ENCODE peak calls at places on chromosomes 12 and 14, in five cellular contexts. One of them, this sample, is unnamed.

GRCh38 chr12:104494816-104495158 is 38.0 kb downstream of the CHST11 start:
- DNase-seq in SK-N-SH: no peak
- DNase-seq in A549: no peak
- DNase-seq in stomach: no peak
- DNase-seq in HepG2: no peak
- DNase-seq in this sample: no peak

GRCh38 chr14:60807247-60807646 is 72.7 kb downstream of the MNAT1 start:
- DNase-seq in SK-N-SH: no peak
- DNase-seq in stomach: no peak
- DNase-seq in A549: no peak
- DNase-seq in HepG2: no peak
- DNase-seq in this sample: no peak

GRCh38 chr14:84375235-84375634 is 1154.7 kb upstream of the FLRT2 start:
- DNase-seq in stomach: no peak
- DNase-seq in HepG2: no peak
- DNase-seq in A549: no peak
- DNase-seq in SK-N-SH: no peak
- DNase-seq in this sample: no peak

GRCh38 chr12:30613119-30613830 is 82.4 kb downstream of the IPO8 start:
- DNase-seq in stomach: no peak
- DNase-seq in HepG2: peak
- DNase-seq in SK-N-SH: no peak
- DNase-seq in A549: no peak
- DNase-seq in this sample: no peak

GRCh38 chr14:104306450-104307040 is 168.2 kb downstream of the KIF26A start:
- DNase-seq in stomach: no peak
- DNase-seq in SK-N-SH: no peak
- DNase-seq in HepG2: no peak
- DNase-seq in A549: no peak
- DNase-seq in this sample: no peak

GRCh38 chr14:96304956-96305355 is 48.9 kb downstream of the BDKRB1 start:
- DNase-seq in HepG2: no peak
- DNase-seq in A549: no peak
- DNase-seq in stomach: no peak
- DNase-seq in SK-N-SH: no peak
- DNase-seq in this sample: no peak

GRCh38 chr12:28780096-28780495 is 369.0 kb upstream of the FAR2 start:
- DNase-seq in SK-N-SH: no peak
- DNase-seq in HepG2: peak
- DNase-seq in stomach: no peak
- DNase-seq in A549: peak
- DNase-seq in this sample: no peak

GRCh38 chr14:92392726-92393125 is 69.8 kb downstream of the SLC24A4 start:
- DNase-seq in SK-N-SH: no peak
- DNase-seq in stomach: no peak
- DNase-seq in A549: no peak
- DNase-seq in HepG2: no peak
- DNase-seq in this sample: no peak

GRCh38 chr12:7282844-7283243 is 21.0 kb upstream of the ACSM4 start:
- DNase-seq in HepG2: no peak
- DNase-seq in SK-N-SH: no peak
- DNase-seq in A549: no peak
- DNase-seq in stomach: no peak
- DNase-seq in this sample: no peak

GRCh38 chr12:26319511-26319910 is 124.1 kb downstream of the SSPN start:
- DNase-seq in stomach: no peak
- DNase-seq in SK-N-SH: no peak
- DNase-seq in HepG2: peak
- DNase-seq in A549: no peak
- DNase-seq in this sample: no peak

GRCh38 chr14:66649515-66649914 is 141.6 kb downstream of the GPHN start:
- DNase-seq in HepG2: no peak
- DNase-seq in SK-N-SH: no peak
- DNase-seq in A549: no peak
- DNase-seq in stomach: no peak
- DNase-seq in this sample: no peak

GRCh38 chr12:39329015-39329414 is 113.9 kb downstream of the KIF21A start:
- DNase-seq in HepG2: no peak
- DNase-seq in SK-N-SH: no peak
- DNase-seq in A549: no peak
- DNase-seq in stomach: no peak
- DNase-seq in this sample: no peak

GRCh38 chr12:168201-168600 is 45.8 kb downstream of the SLC6A12 start:
- DNase-seq in A549: no peak
- DNase-seq in stomach: no peak
- DNase-seq in SK-N-SH: no peak
- DNase-seq in HepG2: no peak
- DNase-seq in this sample: no peak

GRCh38 chr14:35085441-35085840 is 36.3 kb downstream of the PPP2R3C start:
- DNase-seq in HepG2: no peak
- DNase-seq in stomach: no peak
- DNase-seq in A549: no peak
- DNase-seq in SK-N-SH: no peak
- DNase-seq in this sample: no peak

GRCh38 chr14:75275598-75275997 is 3.0 kb upstream of the FOS start:
- DNase-seq in SK-N-SH: no peak
- DNase-seq in HepG2: no peak
- DNase-seq in A549: no peak
- DNase-seq in stomach: no peak
- DNase-seq in this sample: no peak

GRCh38 chr12:71686658-71687025 is 760 bp downstream of the TMEM19 start:
- DNase-seq in A549: no peak
- DNase-seq in SK-N-SH: no peak
- DNase-seq in stomach: no peak
- DNase-seq in HepG2: no peak
- DNase-seq in this sample: no peak

GRCh38 chr12:74641694-74642093 is 104.1 kb downstream of the ATXN7L3B start:
- DNase-seq in HepG2: no peak
- DNase-seq in SK-N-SH: no peak
- DNase-seq in A549: no peak
- DNase-seq in stomach: no peak
- DNase-seq in this sample: no peak

GRCh38 chr12:45991289-45992249 is 1.2 kb upstream of the SCAF11 start:
- DNase-seq in HepG2: peak
- DNase-seq in SK-N-SH: peak
- DNase-seq in stomach: peak
- DNase-seq in A549: peak
- DNase-seq in this sample: peak

GRCh38 chr12:45988259-45988658 is 2.1 kb downstream of the SCAF11 start:
- DNase-seq in HepG2: no peak
- DNase-seq in A549: no peak
- DNase-seq in SK-N-SH: no peak
- DNase-seq in stomach: no peak
- DNase-seq in this sample: no peak

GRCh38 chr12:45989857-45990467 is 412 bp downstream of the SCAF11 start:
- DNase-seq in A549: no peak
- DNase-seq in stomach: peak
- DNase-seq in SK-N-SH: peak
- DNase-seq in HepG2: peak
- DNase-seq in this sample: peak

GRCh38 chr12:45989277-45989856 is 1.0 kb downstream of the SCAF11 start:
- DNase-seq in SK-N-SH: no peak
- DNase-seq in HepG2: no peak
- DNase-seq in A549: peak
- DNase-seq in stomach: peak
- DNase-seq in this sample: no peak

DNA sequence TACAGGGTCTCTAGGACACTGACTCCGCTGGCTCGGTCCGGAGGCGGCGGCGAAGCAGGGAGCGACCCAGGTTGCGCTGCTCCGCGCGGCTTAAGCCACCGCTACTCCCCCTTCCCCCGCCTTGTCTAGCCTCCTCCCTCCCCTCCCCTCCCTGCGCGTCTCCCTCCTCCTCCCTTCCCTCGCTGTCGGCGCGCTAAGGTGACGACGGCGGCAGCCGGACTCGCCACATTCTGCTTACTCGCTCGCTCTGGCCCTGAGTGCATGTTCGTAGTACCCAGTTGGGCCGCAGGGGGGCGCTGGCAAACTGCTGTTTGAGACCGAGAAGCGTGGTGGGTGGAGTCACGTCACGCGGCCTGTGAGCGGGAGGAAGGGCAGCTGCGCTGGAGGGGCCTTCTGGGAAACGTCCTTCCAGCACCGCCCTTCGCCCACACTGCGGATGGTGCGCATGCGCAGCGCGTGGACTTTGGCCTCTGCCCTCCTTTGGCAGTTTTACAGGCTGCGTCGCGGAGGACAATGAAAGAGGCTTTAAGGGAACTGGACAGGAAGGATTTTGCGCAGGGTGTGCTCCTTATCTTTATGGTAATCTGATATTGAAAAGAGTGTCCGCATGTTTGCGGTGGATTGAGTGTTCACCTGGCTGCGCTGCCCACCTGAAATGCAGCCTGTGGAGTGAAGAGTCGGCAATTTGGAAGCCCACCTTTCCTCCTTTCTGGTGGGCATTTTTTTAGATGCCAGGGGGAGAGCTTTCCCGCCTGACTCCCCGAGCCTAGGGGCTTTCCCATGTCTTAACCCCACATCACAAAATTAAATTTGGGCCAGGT is at the start of gene SCAF11:
- DNase-seq in HepG2: peak
- DNase-seq in A549: peak
- DNase-seq in stomach: peak
- DNase-seq in SK-N-SH: peak
- DNase-seq in this sample: peak
- TF ChIP-seq EP300 in HepG2: no peak
- TF ChIP-seq EP300 in A549: peak
- TF ChIP-seq EP300 in stomach: no peak
- TF ChIP-seq EP300 in SK-N-SH: peak
- TF ChIP-seq EP300 in this sample: peak

GRCh38 chr12:52949413-52950331 is 754 bp downstream of the KRT18 start:
- DNase-seq in SK-N-SH: no peak
- DNase-seq in A549: peak
- DNase-seq in stomach: peak
- DNase-seq in HepG2: peak
- DNase-seq in this sample: no peak
- TF ChIP-seq EP300 in SK-N-SH: no peak
- TF ChIP-seq EP300 in A549: peak
- TF ChIP-seq EP300 in stomach: no peak
- TF ChIP-seq EP300 in HepG2: no peak
- TF ChIP-seq EP300 in this sample: no peak

GRCh38 chr12:124020398-124021024 is 47.5 kb downstream of the ZNF664 start:
- DNase-seq in HepG2: no peak
- DNase-seq in SK-N-SH: no peak
- DNase-seq in stomach: no peak
- DNase-seq in A549: no peak
- DNase-seq in this sample: no peak
- TF ChIP-seq EP300 in HepG2: no peak
- TF ChIP-seq EP300 in SK-N-SH: no peak
- TF ChIP-seq EP300 in stomach: no peak
- TF ChIP-seq EP300 in A549: no peak
- TF ChIP-seq EP300 in this sample: no peak

GRCh38 chr12:106130474-106131113 is 8.2 kb downstream of the NUAK1 start:
- DNase-seq in A549: no peak
- DNase-seq in SK-N-SH: no peak
- DNase-seq in HepG2: peak
- DNase-seq in stomach: no peak
- DNase-seq in this sample: no peak
- TF ChIP-seq EP300 in A549: no peak
- TF ChIP-seq EP300 in SK-N-SH: no peak
- TF ChIP-seq EP300 in HepG2: no peak
- TF ChIP-seq EP300 in stomach: no peak
- TF ChIP-seq EP300 in this sample: no peak

DNA sequence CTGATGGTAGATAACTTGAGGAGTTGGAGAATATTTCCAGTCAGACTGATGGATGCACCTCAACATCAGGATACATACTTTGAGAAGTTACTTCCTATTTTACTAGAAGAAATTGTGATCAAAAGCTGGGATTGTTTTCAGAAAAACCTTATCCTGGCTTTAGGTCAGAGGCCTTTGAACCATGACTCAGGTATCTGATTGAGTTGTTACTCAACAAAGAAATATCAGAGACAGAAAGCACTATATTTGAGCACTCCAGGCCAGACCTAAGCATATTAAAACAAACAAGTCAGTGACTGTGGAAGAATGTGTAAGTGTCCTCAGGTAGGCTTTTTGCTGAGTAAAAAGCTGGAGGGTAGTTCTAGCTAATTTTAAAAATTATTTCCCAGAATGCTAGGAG is 790.0 kb downstream of the TMTC2 start:
- DNase-seq in stomach: no peak
- DNase-seq in HepG2: no peak
- DNase-seq in SK-N-SH: no peak
- DNase-seq in A549: no peak
- DNase-seq in this sample: no peak
- TF ChIP-seq EP300 in stomach: no peak
- TF ChIP-seq EP300 in HepG2: no peak
- TF ChIP-seq EP300 in SK-N-SH: no peak
- TF ChIP-seq EP300 in A549: no peak
- TF ChIP-seq EP300 in this sample: no peak

GRCh38 chr14:100703574-100704220 is 23.0 kb upstream of the DLK1 start:
- DNase-seq in stomach: no peak
- DNase-seq in SK-N-SH: no peak
- DNase-seq in HepG2: no peak
- DNase-seq in A549: no peak
- DNase-seq in this sample: no peak

GRCh38 chr14:100702590-100702989 is 24.1 kb upstream of the DLK1 start:
- DNase-seq in SK-N-SH: no peak
- DNase-seq in stomach: no peak
- DNase-seq in A549: no peak
- DNase-seq in HepG2: no peak
- DNase-seq in this sample: no peak

GRCh38 chr14:100698719-100699448 is 27.8 kb upstream of the DLK1 start:
- DNase-seq in stomach: no peak
- DNase-seq in A549: no peak
- DNase-seq in HepG2: no peak
- DNase-seq in SK-N-SH: no peak
- DNase-seq in this sample: no peak

GRCh38 chr14:100698066-100698465 is 28.6 kb upstream of the DLK1 start:
- DNase-seq in A549: no peak
- DNase-seq in HepG2: no peak
- DNase-seq in SK-N-SH: no peak
- DNase-seq in stomach: no peak
- DNase-seq in this sample: no peak

GRCh38 chr14:100701314-100701713 is 25.4 kb upstream of the DLK1 start:
- DNase-seq in SK-N-SH: no peak
- DNase-seq in HepG2: no peak
- DNase-seq in A549: no peak
- DNase-seq in stomach: no peak
- DNase-seq in this sample: no peak
- TF ChIP-seq EP300 in SK-N-SH: no peak
- TF ChIP-seq EP300 in HepG2: no peak
- TF ChIP-seq EP300 in A549: no peak
- TF ChIP-seq EP300 in stomach: no peak
- TF ChIP-seq EP300 in this sample: no peak